ENCODE peak calls at places on chromosome 1, in five cellular contexts. F is IMR-90, K is K562, B is HepG2, D is GM12878. H is an unnamed sample.
A peak's percentile ranks its signal among the peaks of the same experiment; 100 is the strongest.

GRCh38 chr1:203871114-203871875 is 9.9 kb downstream of the SNRPE start:
- DNase-seq in F (peak; percentile 80), K (peak; percentile 69), D (no peak), B (peak; percentile 62), H (peak; percentile 70)

GRCh38 chr1:36705629-36706028 is 222.9 kb upstream of the CSF3R start:
- DNase-seq in K (no peak), B (no peak), F (no peak), D (no peak), H (peak; percentile 40)

GRCh38 chr1:206915085-206915735 is 6.5 kb downstream of the FCMR start:
- DNase-seq in D (no peak), B (no peak), F (no peak), K (no peak), H (no peak)

GRCh38 chr1:207007352-207008033 is 25.1 kb downstream of the C1orf116 start:
- DNase-seq in K (no peak), F (peak; percentile 91), D (no peak), B (peak; percentile 94), H (no peak)

GRCh38 chr1:238252033-238252802 is 361.5 kb upstream of the ZP4 start:
- DNase-seq in K (peak; percentile 11), D (no peak), B (no peak), F (peak; percentile 33), H (peak; percentile 41)

GRCh38 chr1:3663999-3664699 is 11.8 kb downstream of the TP73 start:
- DNase-seq in D (no peak), B (no peak), F (no peak), K (peak; percentile 10), H (no peak)

GRCh38 chr1:119330062-119330939 is 38.3 kb upstream of the HAO2 start:
- DNase-seq in F (no peak), D (no peak), K (no peak), B (no peak), H (no peak)

GRCh38 chr1:204873714-204874113 is 3.1 kb downstream of the NFASC start:
- DNase-seq in F (no peak), D (no peak), B (no peak), K (no peak), H (no peak)

GRCh38 chr1:234770031-234770795 is 160.2 kb upstream of the IRF2BP2 start:
- DNase-seq in F (no peak), D (no peak), K (no peak), B (no peak), H (peak; percentile 90)

GRCh38 chr1:65079941-65080340 is 68.1 kb upstream of the AK4 start:
- DNase-seq in B (no peak), K (no peak), D (no peak), F (peak; percentile 50), H (no peak)

GRCh38 chr1:26278835-26279597 is 870 bp upstream of the SH3BGRL3 start:
- DNase-seq in F (peak; percentile 75), D (no peak), B (no peak), K (peak; percentile 67), H (no peak)

GRCh38 chr1:169586395-169587255 is at the start of gene F5:
- DNase-seq in K (peak; percentile 26), F (peak; percentile 40), B (peak; percentile 92), D (no peak), H (peak; percentile 58)

GRCh38 chr1:232648316-232648715 is 18.4 kb upstream of the SIPA1L2 start:
- DNase-seq in F (no peak), D (no peak), K (no peak), B (no peak), H (no peak)

GRCh38 chr1:88404582-88404981 is 279.5 kb upstream of the PKN2 start:
- DNase-seq in B (no peak), F (no peak), K (no peak), D (no peak), H (no peak)

GRCh38 chr1:161225178-161225533 is 704 bp upstream of the TOMM40L start:
- DNase-seq in K (no peak), B (peak; percentile 55), D (no peak), F (no peak), H (no peak)

GRCh38 chr1:114729782-114730181 is 13.2 kb upstream of the NRAS start:
- DNase-seq in D (no peak), B (no peak), F (no peak), K (no peak), H (no peak)

GRCh38 chr1:114723915-114724314 is 7.3 kb upstream of the NRAS start:
- DNase-seq in D (no peak), F (no peak), K (no peak), B (no peak), H (no peak)

GRCh38 chr1:114723457-114723856 is 6.9 kb upstream of the NRAS start:
- DNase-seq in K (no peak), F (no peak), B (no peak), D (no peak), H (no peak)

GRCh38 chr1:114725230-114725629 is 8.7 kb upstream of the NRAS start:
- DNase-seq in F (peak; percentile 61), D (no peak), B (no peak), K (no peak), H (no peak)

DNA sequence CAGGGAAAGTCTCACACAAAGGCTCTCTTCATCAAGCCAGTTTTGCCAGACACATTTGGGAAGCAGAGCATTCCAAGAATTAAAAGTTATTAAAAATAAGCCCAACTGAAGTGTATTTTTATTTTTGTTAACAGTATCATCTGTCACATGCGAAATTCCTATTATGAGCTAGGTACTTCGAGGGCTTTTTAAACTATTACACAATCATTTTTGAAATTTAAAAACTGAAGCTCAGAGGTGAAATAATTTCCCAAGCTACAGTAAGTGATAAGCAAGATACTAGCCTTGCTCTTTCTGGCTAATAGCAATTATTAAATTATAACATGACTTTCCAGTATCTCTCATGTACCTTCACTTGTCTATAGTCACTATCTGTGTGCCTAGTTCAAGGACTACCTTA is 12.0 kb upstream of the NRAS start:
- DNase-seq in K (no peak), B (no peak), F (no peak), D (no peak), H (no peak)
- TF ChIP-seq MXI1 in K (no peak), B (no peak), F (no peak), D (no peak), H (no peak)

DNA sequence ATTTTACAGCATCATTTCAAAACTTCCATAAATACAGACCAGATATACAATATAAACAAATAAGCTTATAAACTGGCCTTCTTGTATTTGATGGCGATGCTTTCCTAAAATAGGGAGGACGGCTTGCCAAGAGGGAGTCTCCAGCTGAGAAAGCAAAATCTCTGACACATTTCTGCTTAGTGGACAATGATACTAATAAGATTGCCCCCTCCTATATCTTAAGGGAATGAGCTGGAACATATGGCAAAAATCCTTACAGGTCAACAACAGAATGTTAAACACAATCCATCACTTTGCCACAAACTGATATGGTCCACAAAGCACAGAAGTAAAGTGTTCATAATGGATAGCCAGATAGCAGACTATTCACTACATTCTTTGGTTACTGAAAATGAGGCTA is 7.1 kb upstream of the GADD45A start:
- DNase-seq in F (peak; percentile 50), K (no peak), B (no peak), D (no peak), H (no peak)
- TF ChIP-seq MXI1 in F (no peak), K (no peak), B (no peak), D (no peak), H (no peak)

GRCh38 chr1:93878501-93878888 is 511 bp downstream of the DNTTIP2 start:
- DNase-seq in K (peak; percentile 70), F (peak; percentile 24), D (no peak), B (peak; percentile 9), H (peak; percentile 24)
- TF ChIP-seq MXI1 in K (peak; percentile 25), F (no peak), D (no peak), B (no peak), H (no peak)

GRCh38 chr1:6959491-6959890 is 174.2 kb downstream of the CAMTA1 start:
- DNase-seq in D (no peak), K (no peak), B (no peak), F (no peak), H (no peak)
- TF ChIP-seq MXI1 in D (no peak), K (no peak), B (no peak), F (no peak), H (no peak)

GRCh38 chr1:17236779-17237601 is 11.9 kb upstream of the PADI3 start:
- DNase-seq in F (peak; percentile 75), K (peak; percentile 91), D (peak; percentile 31), B (peak; percentile 73), H (peak; percentile 86)
- TF ChIP-seq MXI1 in F (no peak), K (no peak), D (no peak), B (no peak), H (no peak)

H was measured in SK-N-SH.